ENCODE peak calls at places on chromosomes 2 and 18, in five cellular contexts. B, S, M, H and K are unnamed samples.

GRCh38 chr18:79479761-79480161 is 84.0 kb downstream of the NFATC1 start:
- DNase-seq in B (no peak), S (no peak), M (no peak), H (peak), K (no peak)

GRCh38 chr2:119387381-119388129 is 20.8 kb downstream of the DBI start:
- DNase-seq in B (peak), S (peak), M (no peak), H (no peak), K (peak)

GRCh38 chr2:64989126-64989981 is at the start of gene SLC1A4:
- DNase-seq in B (peak), S (peak), M (peak), H (peak), K (peak)

GRCh38 chr2:150403457-150403856 is 84.0 kb downstream of the RND3 start:
- DNase-seq in B (no peak), S (no peak), M (no peak), H (no peak), K (no peak)

GRCh38 chr2:118061135-118061955 is 26.9 kb upstream of the INSIG2 start:
- DNase-seq in B (no peak), S (peak), M (no peak), H (no peak), K (no peak)

GRCh38 chr2:113138428-113139322 is 11.3 kb downstream of the IL1RN start:
- DNase-seq in B (no peak), S (no peak), M (peak), H (peak), K (no peak)

GRCh38 chr2:129748250-129748649 is 231.2 kb upstream of the RAB6C start:
- DNase-seq in B (no peak), S (no peak), M (no peak), H (no peak), K (no peak)

GRCh38 chr18:44453505-44453904 is 227.2 kb upstream of the SETBP1 start:
- DNase-seq in B (no peak), S (no peak), M (no peak), H (no peak), K (no peak)

GRCh38 chr2:210752532-210752931 is 196.1 kb downstream of the CPS1 start:
- DNase-seq in B (no peak), S (no peak), M (no peak), H (no peak), K (no peak)

GRCh38 chr18:78531637-78532036 is 448.0 kb upstream of the SALL3 start:
- DNase-seq in B (no peak), S (no peak), M (no peak), H (no peak), K (no peak)

GRCh38 chr2:6945087-6945813 is 28.0 kb downstream of the RNF144A start:
- DNase-seq in B (no peak), S (no peak), M (no peak), H (no peak), K (no peak)

GRCh38 chr18:48293954-48294893 is 115.0 kb downstream of the ZBTB7C start:
- DNase-seq in B (no peak), S (peak), M (no peak), H (no peak), K (peak)

GRCh38 chr2:61179701-61180639 is 18.0 kb downstream of the C2orf74 start:
- DNase-seq in B (no peak), S (no peak), M (no peak), H (no peak), K (no peak)

GRCh38 chr2:224638338-224638823 is 53.2 kb upstream of the CUL3 start:
- DNase-seq in B (peak), S (no peak), M (no peak), H (no peak), K (no peak)

GRCh38 chr2:10174173-10174572 is 51.6 kb downstream of the RRM2 start:
- DNase-seq in B (no peak), S (no peak), M (no peak), H (no peak), K (no peak)

GRCh38 chr18:74610216-74610615 is 12.5 kb downstream of the ZNF407 start:
- DNase-seq in B (no peak), S (no peak), M (no peak), H (no peak), K (no peak)